ENCODE peak calls at places on chromosomes 2 and 18, in nine cellular contexts. One of them, this sample, is unnamed.

GRCh38 chr2:43279317-43279840 is 53.0 kb upstream of the ZFP36L2 start:
- DNase-seq in transverse colon: no peak
- DNase-seq in foreskin fibroblast: no peak
- DNase-seq in cardiac fibroblast: no peak
- DNase-seq in activated T-helper 9 cell treated with anti-CD3 and anti-CD28 coated beads, Interleukin-2, amount 50 U/mL, for 16 hours: no peak
- DNase-seq in neural crest cell: no peak
- DNase-seq in activated T-cell treated with anti-CD3 and anti-CD28 coated beads, Interleukin-2, amount 50 U/mL, for 4 hours: no peak
- DNase-seq in stimulated activated CD8-positive, alpha-beta memory T cell treated with anti-CD3 and anti-CD28 coated beads, Interleukin-15, amount 100 ng/mL, for 24 hours: no peak
- DNase-seq in KBM-7: no peak
- DNase-seq in this sample: no peak

GRCh38 chr2:82731824-82732223 is 1727.3 kb downstream of the SUCLG1 start:
- DNase-seq in neural crest cell: no peak
- DNase-seq in activated T-helper 9 cell treated with anti-CD3 and anti-CD28 coated beads, Interleukin-2, amount 50 U/mL, for 16 hours: no peak
- DNase-seq in foreskin fibroblast: no peak
- DNase-seq in transverse colon: no peak
- DNase-seq in stimulated activated CD8-positive, alpha-beta memory T cell treated with anti-CD3 and anti-CD28 coated beads, Interleukin-15, amount 100 ng/mL, for 24 hours: no peak
- DNase-seq in cardiac fibroblast: no peak
- DNase-seq in activated T-cell treated with anti-CD3 and anti-CD28 coated beads, Interleukin-2, amount 50 U/mL, for 4 hours: no peak
- DNase-seq in KBM-7: no peak
- DNase-seq in this sample: no peak

GRCh38 chr2:49973917-49974368 is 819.6 kb upstream of the FSHR start:
- DNase-seq in KBM-7: no peak
- DNase-seq in foreskin fibroblast: no peak
- DNase-seq in neural crest cell: peak; percentile 47
- DNase-seq in transverse colon: peak; percentile 23
- DNase-seq in activated T-helper 9 cell treated with anti-CD3 and anti-CD28 coated beads, Interleukin-2, amount 50 U/mL, for 16 hours: peak; percentile 7
- DNase-seq in cardiac fibroblast: peak; percentile 33
- DNase-seq in activated T-cell treated with anti-CD3 and anti-CD28 coated beads, Interleukin-2, amount 50 U/mL, for 4 hours: peak; percentile 28
- DNase-seq in stimulated activated CD8-positive, alpha-beta memory T cell treated with anti-CD3 and anti-CD28 coated beads, Interleukin-15, amount 100 ng/mL, for 24 hours: peak; percentile 0
- DNase-seq in this sample: no peak

GRCh38 chr2:118312963-118313756 is 224.9 kb downstream of the INSIG2 start:
- DNase-seq in activated T-helper 9 cell treated with anti-CD3 and anti-CD28 coated beads, Interleukin-2, amount 50 U/mL, for 16 hours: no peak
- DNase-seq in activated T-cell treated with anti-CD3 and anti-CD28 coated beads, Interleukin-2, amount 50 U/mL, for 4 hours: no peak
- DNase-seq in KBM-7: no peak
- DNase-seq in transverse colon: no peak
- DNase-seq in cardiac fibroblast: no peak
- DNase-seq in foreskin fibroblast: peak; percentile 16
- DNase-seq in neural crest cell: no peak
- DNase-seq in stimulated activated CD8-positive, alpha-beta memory T cell treated with anti-CD3 and anti-CD28 coated beads, Interleukin-15, amount 100 ng/mL, for 24 hours: no peak
- DNase-seq in this sample: no peak

GRCh38 chr2:185978634-185979405 is 240.2 kb downstream of the FSIP2 start:
- DNase-seq in cardiac fibroblast: peak; percentile 20
- DNase-seq in activated T-helper 9 cell treated with anti-CD3 and anti-CD28 coated beads, Interleukin-2, amount 50 U/mL, for 16 hours: no peak
- DNase-seq in activated T-cell treated with anti-CD3 and anti-CD28 coated beads, Interleukin-2, amount 50 U/mL, for 4 hours: no peak
- DNase-seq in KBM-7: no peak
- DNase-seq in stimulated activated CD8-positive, alpha-beta memory T cell treated with anti-CD3 and anti-CD28 coated beads, Interleukin-15, amount 100 ng/mL, for 24 hours: no peak
- DNase-seq in foreskin fibroblast: peak; percentile 4
- DNase-seq in transverse colon: no peak
- DNase-seq in neural crest cell: no peak
- DNase-seq in this sample: peak; percentile 36

GRCh38 chr2:24304098-24304497 is 56.2 kb downstream of the ITSN2 start:
- DNase-seq in stimulated activated CD8-positive, alpha-beta memory T cell treated with anti-CD3 and anti-CD28 coated beads, Interleukin-15, amount 100 ng/mL, for 24 hours: no peak
- DNase-seq in activated T-cell treated with anti-CD3 and anti-CD28 coated beads, Interleukin-2, amount 50 U/mL, for 4 hours: no peak
- DNase-seq in cardiac fibroblast: peak; percentile 94
- DNase-seq in activated T-helper 9 cell treated with anti-CD3 and anti-CD28 coated beads, Interleukin-2, amount 50 U/mL, for 16 hours: no peak
- DNase-seq in transverse colon: peak; percentile 30
- DNase-seq in neural crest cell: no peak
- DNase-seq in KBM-7: peak; percentile 16
- DNase-seq in foreskin fibroblast: peak; percentile 89
- DNase-seq in this sample: peak; percentile 87

GRCh38 chr18:64273724-64274123 is 124.8 kb upstream of the LINC00305 start:
- DNase-seq in cardiac fibroblast: no peak
- DNase-seq in foreskin fibroblast: no peak
- DNase-seq in KBM-7: no peak
- DNase-seq in transverse colon: no peak
- DNase-seq in stimulated activated CD8-positive, alpha-beta memory T cell treated with anti-CD3 and anti-CD28 coated beads, Interleukin-15, amount 100 ng/mL, for 24 hours: no peak
- DNase-seq in neural crest cell: no peak
- DNase-seq in activated T-cell treated with anti-CD3 and anti-CD28 coated beads, Interleukin-2, amount 50 U/mL, for 4 hours: no peak
- DNase-seq in activated T-helper 9 cell treated with anti-CD3 and anti-CD28 coated beads, Interleukin-2, amount 50 U/mL, for 16 hours: no peak
- DNase-seq in this sample: no peak

GRCh38 chr2:22890142-22890541 is 494.8 kb upstream of the KLHL29 start:
- DNase-seq in cardiac fibroblast: no peak
- DNase-seq in stimulated activated CD8-positive, alpha-beta memory T cell treated with anti-CD3 and anti-CD28 coated beads, Interleukin-15, amount 100 ng/mL, for 24 hours: no peak
- DNase-seq in KBM-7: no peak
- DNase-seq in foreskin fibroblast: no peak
- DNase-seq in activated T-helper 9 cell treated with anti-CD3 and anti-CD28 coated beads, Interleukin-2, amount 50 U/mL, for 16 hours: no peak
- DNase-seq in activated T-cell treated with anti-CD3 and anti-CD28 coated beads, Interleukin-2, amount 50 U/mL, for 4 hours: no peak
- DNase-seq in neural crest cell: no peak
- DNase-seq in transverse colon: no peak
- DNase-seq in this sample: no peak

GRCh38 chr2:198045227-198045626 is 240.8 kb downstream of the PLCL1 start:
- DNase-seq in KBM-7: no peak
- DNase-seq in transverse colon: no peak
- DNase-seq in activated T-cell treated with anti-CD3 and anti-CD28 coated beads, Interleukin-2, amount 50 U/mL, for 4 hours: no peak
- DNase-seq in neural crest cell: no peak
- DNase-seq in activated T-helper 9 cell treated with anti-CD3 and anti-CD28 coated beads, Interleukin-2, amount 50 U/mL, for 16 hours: no peak
- DNase-seq in foreskin fibroblast: no peak
- DNase-seq in stimulated activated CD8-positive, alpha-beta memory T cell treated with anti-CD3 and anti-CD28 coated beads, Interleukin-15, amount 100 ng/mL, for 24 hours: no peak
- DNase-seq in cardiac fibroblast: no peak
- DNase-seq in this sample: no peak

GRCh38 chr2:31282634-31283033 is 48.7 kb downstream of the EHD3 start:
- DNase-seq in cardiac fibroblast: no peak
- DNase-seq in foreskin fibroblast: no peak
- DNase-seq in activated T-cell treated with anti-CD3 and anti-CD28 coated beads, Interleukin-2, amount 50 U/mL, for 4 hours: no peak
- DNase-seq in stimulated activated CD8-positive, alpha-beta memory T cell treated with anti-CD3 and anti-CD28 coated beads, Interleukin-15, amount 100 ng/mL, for 24 hours: no peak
- DNase-seq in activated T-helper 9 cell treated with anti-CD3 and anti-CD28 coated beads, Interleukin-2, amount 50 U/mL, for 16 hours: no peak
- DNase-seq in transverse colon: no peak
- DNase-seq in KBM-7: no peak
- DNase-seq in neural crest cell: no peak
- DNase-seq in this sample: peak; percentile 9

GRCh38 chr2:226124548-226125011 is 675.0 kb downstream of the IRS1 start:
- DNase-seq in cardiac fibroblast: peak; percentile 76
- DNase-seq in foreskin fibroblast: peak; percentile 67
- DNase-seq in activated T-cell treated with anti-CD3 and anti-CD28 coated beads, Interleukin-2, amount 50 U/mL, for 4 hours: no peak
- DNase-seq in stimulated activated CD8-positive, alpha-beta memory T cell treated with anti-CD3 and anti-CD28 coated beads, Interleukin-15, amount 100 ng/mL, for 24 hours: no peak
- DNase-seq in transverse colon: no peak
- DNase-seq in activated T-helper 9 cell treated with anti-CD3 and anti-CD28 coated beads, Interleukin-2, amount 50 U/mL, for 16 hours: no peak
- DNase-seq in neural crest cell: no peak
- DNase-seq in KBM-7: no peak
- DNase-seq in this sample: no peak

GRCh38 chr2:25043241-25043867 is 1.5 kb downstream of the EFR3B start:
- DNase-seq in foreskin fibroblast: peak; percentile 71
- DNase-seq in cardiac fibroblast: peak; percentile 57
- DNase-seq in activated T-helper 9 cell treated with anti-CD3 and anti-CD28 coated beads, Interleukin-2, amount 50 U/mL, for 16 hours: no peak
- DNase-seq in stimulated activated CD8-positive, alpha-beta memory T cell treated with anti-CD3 and anti-CD28 coated beads, Interleukin-15, amount 100 ng/mL, for 24 hours: peak; percentile 17
- DNase-seq in KBM-7: peak; percentile 34
- DNase-seq in neural crest cell: peak; percentile 8
- DNase-seq in transverse colon: no peak
- DNase-seq in activated T-cell treated with anti-CD3 and anti-CD28 coated beads, Interleukin-2, amount 50 U/mL, for 4 hours: peak; percentile 42
- DNase-seq in this sample: peak; percentile 46

GRCh38 chr2:96258393-96259022 is 7.3 kb downstream of the TMEM127 start:
- DNase-seq in transverse colon: no peak
- DNase-seq in neural crest cell: no peak
- DNase-seq in stimulated activated CD8-positive, alpha-beta memory T cell treated with anti-CD3 and anti-CD28 coated beads, Interleukin-15, amount 100 ng/mL, for 24 hours: no peak
- DNase-seq in KBM-7: no peak
- DNase-seq in activated T-cell treated with anti-CD3 and anti-CD28 coated beads, Interleukin-2, amount 50 U/mL, for 4 hours: no peak
- DNase-seq in activated T-helper 9 cell treated with anti-CD3 and anti-CD28 coated beads, Interleukin-2, amount 50 U/mL, for 16 hours: no peak
- DNase-seq in cardiac fibroblast: no peak
- DNase-seq in foreskin fibroblast: peak; percentile 44
- DNase-seq in this sample: no peak

GRCh38 chr18:73597832-73598615 is 549.6 kb downstream of the FBXO15 start:
- DNase-seq in cardiac fibroblast: no peak
- DNase-seq in activated T-helper 9 cell treated with anti-CD3 and anti-CD28 coated beads, Interleukin-2, amount 50 U/mL, for 16 hours: no peak
- DNase-seq in transverse colon: no peak
- DNase-seq in activated T-cell treated with anti-CD3 and anti-CD28 coated beads, Interleukin-2, amount 50 U/mL, for 4 hours: no peak
- DNase-seq in foreskin fibroblast: no peak
- DNase-seq in stimulated activated CD8-positive, alpha-beta memory T cell treated with anti-CD3 and anti-CD28 coated beads, Interleukin-15, amount 100 ng/mL, for 24 hours: no peak
- DNase-seq in neural crest cell: no peak
- DNase-seq in KBM-7: no peak
- DNase-seq in this sample: no peak

GRCh38 chr2:241559489-241560180 is 1.1 kb downstream of the BOK start:
- DNase-seq in foreskin fibroblast: peak; percentile 56
- DNase-seq in activated T-helper 9 cell treated with anti-CD3 and anti-CD28 coated beads, Interleukin-2, amount 50 U/mL, for 16 hours: no peak
- DNase-seq in cardiac fibroblast: peak; percentile 60
- DNase-seq in activated T-cell treated with anti-CD3 and anti-CD28 coated beads, Interleukin-2, amount 50 U/mL, for 4 hours: no peak
- DNase-seq in KBM-7: no peak
- DNase-seq in stimulated activated CD8-positive, alpha-beta memory T cell treated with anti-CD3 and anti-CD28 coated beads, Interleukin-15, amount 100 ng/mL, for 24 hours: no peak
- DNase-seq in transverse colon: peak; percentile 41
- DNase-seq in neural crest cell: no peak
- DNase-seq in this sample: peak; percentile 56

GRCh38 chr2:85852979-85853498 is 35.8 kb downstream of the ST3GAL5 start:
- DNase-seq in stimulated activated CD8-positive, alpha-beta memory T cell treated with anti-CD3 and anti-CD28 coated beads, Interleukin-15, amount 100 ng/mL, for 24 hours: peak; percentile 22
- DNase-seq in KBM-7: peak; percentile 27
- DNase-seq in neural crest cell: no peak
- DNase-seq in transverse colon: peak; percentile 55
- DNase-seq in activated T-helper 9 cell treated with anti-CD3 and anti-CD28 coated beads, Interleukin-2, amount 50 U/mL, for 16 hours: peak; percentile 41
- DNase-seq in foreskin fibroblast: peak; percentile 39
- DNase-seq in cardiac fibroblast: no peak
- DNase-seq in activated T-cell treated with anti-CD3 and anti-CD28 coated beads, Interleukin-2, amount 50 U/mL, for 4 hours: peak; percentile 54
- DNase-seq in this sample: no peak

GRCh38 chr2:70369082-70369481 is 67.2 kb upstream of the FAM136A start:
- DNase-seq in activated T-cell treated with anti-CD3 and anti-CD28 coated beads, Interleukin-2, amount 50 U/mL, for 4 hours: no peak
- DNase-seq in neural crest cell: no peak
- DNase-seq in activated T-helper 9 cell treated with anti-CD3 and anti-CD28 coated beads, Interleukin-2, amount 50 U/mL, for 16 hours: no peak
- DNase-seq in foreskin fibroblast: no peak
- DNase-seq in stimulated activated CD8-positive, alpha-beta memory T cell treated with anti-CD3 and anti-CD28 coated beads, Interleukin-15, amount 100 ng/mL, for 24 hours: no peak
- DNase-seq in transverse colon: no peak
- DNase-seq in KBM-7: no peak
- DNase-seq in cardiac fibroblast: no peak
- DNase-seq in this sample: no peak

GRCh38 chr2:28011322-28011737 is 120.8 kb downstream of the BABAM2 start:
- DNase-seq in activated T-helper 9 cell treated with anti-CD3 and anti-CD28 coated beads, Interleukin-2, amount 50 U/mL, for 16 hours: no peak
- DNase-seq in activated T-cell treated with anti-CD3 and anti-CD28 coated beads, Interleukin-2, amount 50 U/mL, for 4 hours: no peak
- DNase-seq in cardiac fibroblast: no peak
- DNase-seq in foreskin fibroblast: no peak
- DNase-seq in transverse colon: no peak
- DNase-seq in KBM-7: no peak
- DNase-seq in stimulated activated CD8-positive, alpha-beta memory T cell treated with anti-CD3 and anti-CD28 coated beads, Interleukin-15, amount 100 ng/mL, for 24 hours: no peak
- DNase-seq in neural crest cell: no peak
- DNase-seq in this sample: no peak

GRCh38 chr2:33133436-33133835 is 186.7 kb downstream of the LTBP1 start:
- DNase-seq in transverse colon: no peak
- DNase-seq in foreskin fibroblast: no peak
- DNase-seq in activated T-helper 9 cell treated with anti-CD3 and anti-CD28 coated beads, Interleukin-2, amount 50 U/mL, for 16 hours: no peak
- DNase-seq in stimulated activated CD8-positive, alpha-beta memory T cell treated with anti-CD3 and anti-CD28 coated beads, Interleukin-15, amount 100 ng/mL, for 24 hours: no peak
- DNase-seq in KBM-7: no peak
- DNase-seq in activated T-cell treated with anti-CD3 and anti-CD28 coated beads, Interleukin-2, amount 50 U/mL, for 4 hours: no peak
- DNase-seq in neural crest cell: no peak
- DNase-seq in cardiac fibroblast: peak; percentile 61
- DNase-seq in this sample: no peak

This sample was measured in MCF 10A.